ENCODE peak calls at places on chromosomes 11 and 22, in five cellular contexts. I, U, R, D and F are unnamed samples.

GRCh38 chr11:76691655-76692054 is 21.1 kb upstream of the LRRC32 start:
- DNase-seq in I (no peak), U (no peak), R (no peak), D (no peak), F (no peak)

GRCh38 chr11:46106530-46107407 is 14.5 kb downstream of the PHF21A start:
- DNase-seq in I (peak; percentile 44), U (no peak), R (no peak), D (no peak), F (no peak)

GRCh38 chr11:119103793-119104192 is 2.1 kb upstream of the DPAGT1 start:
- DNase-seq in I (no peak), U (no peak), R (no peak), D (no peak), F (no peak)

GRCh38 chr11:47881145-47881544 is 33.0 kb upstream of the NUP160 start:
- DNase-seq in I (no peak), U (no peak), R (peak; percentile 48), D (no peak), F (no peak)

GRCh38 chr11:119800619-119801018 is 71.6 kb upstream of the NECTIN1 start:
- DNase-seq in I (no peak), U (no peak), R (no peak), D (no peak), F (peak; percentile 3)

GRCh38 chr22:20869234-20869633 is 10.4 kb downstream of the SNAP29 start:
- DNase-seq in I (no peak), U (no peak), R (no peak), D (no peak), F (no peak)

GRCh38 chr11:122723106-122723505 is 67.6 kb downstream of the UBASH3B start:
- DNase-seq in I (no peak), U (no peak), R (no peak), D (no peak), F (no peak)

GRCh38 chr11:126886085-126886484 is 114.5 kb downstream of the KIRREL3 start:
- DNase-seq in I (no peak), U (no peak), R (no peak), D (no peak), F (no peak)

GRCh38 chr11:48002565-48002964 is 22.2 kb downstream of the PTPRJ start:
- DNase-seq in I (no peak), U (no peak), R (no peak), D (no peak), F (no peak)

GRCh38 chr11:11078344-11078743 is 220.5 kb upstream of the ZBED5 start:
- DNase-seq in I (peak; percentile 43), U (no peak), R (no peak), D (no peak), F (no peak)

GRCh38 chr11:112050721-112051120 is 23.1 kb downstream of the PIH1D2 start:
- DNase-seq in I (no peak), U (no peak), R (no peak), D (no peak), F (no peak)

GRCh38 chr22:30705710-30706651 is 11.3 kb downstream of the OSBP2 start:
- DNase-seq in I (peak; percentile 94), U (no peak), R (no peak), D (peak; percentile 87), F (no peak)

GRCh38 chr11:27705873-27706820 is 5.9 kb upstream of the BDNF start:
- DNase-seq in I (peak; percentile 56), U (no peak), R (no peak), D (peak; percentile 76), F (no peak)

GRCh38 chr22:31192513-31192912 is 19.6 kb upstream of the LIMK2 start:
- DNase-seq in I (peak; percentile 58), U (no peak), R (no peak), D (no peak), F (no peak)

GRCh38 chr11:106989056-106989455 is 29.2 kb downstream of the GUCY1A2 start:
- DNase-seq in I (peak; percentile 74), U (no peak), R (no peak), D (no peak), F (no peak)

GRCh38 chr22:26066534-26066933 is 102.7 kb upstream of the SEZ6L start:
- DNase-seq in I (no peak), U (peak; percentile 17), R (no peak), D (peak; percentile 92), F (no peak)

GRCh38 chr22:23232094-23232905 is 52.0 kb downstream of the BCR start:
- DNase-seq in I (no peak), U (no peak), R (peak; percentile 25), D (no peak), F (no peak)

GRCh38 chr11:119828011-119828410 is 99.0 kb upstream of the NECTIN1 start:
- DNase-seq in I (no peak), U (no peak), R (no peak), D (no peak), F (no peak)

GRCh38 chr11:57936050-57936418 is 87.6 kb upstream of the OR9Q1 start:
- DNase-seq in I (no peak), U (no peak), R (no peak), D (no peak), F (no peak)

GRCh38 chr11:111445586-111445985 is 66.5 kb upstream of the POU2AF1 start:
- DNase-seq in I (peak; percentile 39), U (no peak), R (no peak), D (peak; percentile 19), F (no peak)

GRCh38 chr11:6647282-6647679 is 8.3 kb downstream of the DCHS1 start:
- DNase-seq in I (peak; percentile 78), U (peak; percentile 49), R (peak; percentile 79), D (peak; percentile 53), F (peak; percentile 74)

GRCh38 chr11:86089659-86090058 is 20.8 kb upstream of the PICALM start:
- DNase-seq in I (peak; percentile 51), U (no peak), R (no peak), D (no peak), F (no peak)

GRCh38 chr11:97079244-97079643 is 689.4 kb downstream of the JRKL start:
- DNase-seq in I (no peak), U (no peak), R (no peak), D (no peak), F (no peak)

GRCh38 chr22:40728731-40729189 is 49.5 kb downstream of the MCHR1 start:
- DNase-seq in I (no peak), U (peak; percentile 68), R (no peak), D (no peak), F (no peak)

GRCh38 chr11:46977038-46977818 is 40.7 kb downstream of the CSTPP1 start:
- DNase-seq in I (no peak), U (no peak), R (no peak), D (peak; percentile 80), F (no peak)

GRCh38 chr22:40043086-40043485 is 48.3 kb downstream of the FAM83F start:
- DNase-seq in I (peak; percentile 81), U (peak; percentile 7), R (no peak), D (no peak), F (peak; percentile 45)

GRCh38 chr11:15073361-15074205 is at the start of gene CALCB:
- DNase-seq in I (peak; percentile 55), U (peak; percentile 55), R (peak; percentile 46), D (peak; percentile 84), F (no peak)

GRCh38 chr11:93032580-93032979 is 63.1 kb downstream of the MTNR1B start:
- DNase-seq in I (no peak), U (no peak), R (no peak), D (no peak), F (no peak)

GRCh38 chr22:32804036-32804435 is 2.5 kb downstream of the TIMP3 start:
- DNase-seq in I (peak; percentile 90), U (no peak), R (peak; percentile 61), D (no peak), F (peak; percentile 56)

GRCh38 chr11:32433249-32434115 is 1.9 kb downstream of the WT1 start:
- DNase-seq in I (no peak), U (no peak), R (no peak), D (peak; percentile 58), F (no peak)
- H3K4me3 ChIP-seq in I (peak overlapping the region; percentile 55), U (no peak overlapping the region), R (peak overlapping the region; percentile 52), D (no peak overlapping the region), F (peak overlapping the region; percentile 50)

DNA sequence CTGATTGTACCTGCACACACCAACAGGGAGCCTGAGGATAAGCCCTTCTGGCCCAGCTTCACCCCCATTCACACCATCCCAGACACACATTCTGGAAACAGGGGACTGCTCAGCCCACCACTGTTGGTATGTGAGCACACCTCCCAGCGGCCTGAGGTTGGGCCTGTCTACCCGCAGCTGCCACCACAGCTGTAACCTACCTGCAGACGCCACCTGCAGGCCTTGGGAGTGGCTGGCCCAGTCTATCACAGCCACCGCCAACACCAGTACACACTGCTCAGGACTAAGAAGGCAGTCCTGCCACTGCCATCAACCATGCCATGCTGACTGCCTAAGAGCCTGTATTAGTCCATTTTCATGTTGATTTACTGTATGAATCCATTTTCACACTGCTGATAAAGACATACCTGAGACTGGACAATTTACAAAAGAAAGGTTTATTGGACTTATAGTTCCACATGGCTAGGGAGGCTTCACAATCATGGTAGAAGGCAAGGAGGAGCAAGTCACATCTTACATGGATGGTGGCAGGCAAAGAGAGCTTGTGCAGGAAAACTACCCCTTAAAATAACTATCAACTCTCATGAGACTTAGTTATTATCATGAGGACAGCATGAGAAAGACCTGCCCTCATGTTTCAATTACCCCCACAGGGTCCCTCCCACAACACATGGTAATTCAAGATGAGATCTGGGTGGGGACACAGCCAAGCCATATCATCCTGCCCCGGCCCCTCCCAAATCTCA is 30.6 kb downstream of the RSF1 start:
- DNase-seq in I (no peak), U (no peak), R (no peak), D (peak; percentile 69), F (no peak)
- H3K27ac ChIP-seq in I (no peak overlapping the region), U (no peak overlapping the region), R (no peak overlapping the region), D (no peak overlapping the region), F (no peak overlapping the region)

GRCh38 chr11:35943294-35943693 is 568 bp upstream of the LDLRAD3 start:
- DNase-seq in I (no peak), U (no peak), R (no peak), D (no peak), F (no peak)
- H3K4me3 ChIP-seq in I (peak overlapping the region; percentile 87), U (peak overlapping the region; percentile 34), R (peak overlapping the region; percentile 84), D (peak overlapping the region; percentile 83), F (peak overlapping the region; percentile 77)

GRCh38 chr11:116563713-116564050 is 209.1 kb downstream of the BUD13 start:
- DNase-seq in I (no peak), U (no peak), R (no peak), D (no peak), F (no peak)

GRCh38 chr11:116563028-116563712 is 209.6 kb downstream of the BUD13 start:
- DNase-seq in I (peak; percentile 76), U (peak; percentile 76), R (no peak), D (no peak), F (peak; percentile 29)

GRCh38 chr11:116556483-116556882 is 216.3 kb downstream of the BUD13 start:
- DNase-seq in I (no peak), U (no peak), R (no peak), D (no peak), F (no peak)

GRCh38 chr11:116557261-116557660 is 215.5 kb downstream of the BUD13 start:
- DNase-seq in I (peak; percentile 64), U (no peak), R (no peak), D (no peak), F (no peak)

DNA sequence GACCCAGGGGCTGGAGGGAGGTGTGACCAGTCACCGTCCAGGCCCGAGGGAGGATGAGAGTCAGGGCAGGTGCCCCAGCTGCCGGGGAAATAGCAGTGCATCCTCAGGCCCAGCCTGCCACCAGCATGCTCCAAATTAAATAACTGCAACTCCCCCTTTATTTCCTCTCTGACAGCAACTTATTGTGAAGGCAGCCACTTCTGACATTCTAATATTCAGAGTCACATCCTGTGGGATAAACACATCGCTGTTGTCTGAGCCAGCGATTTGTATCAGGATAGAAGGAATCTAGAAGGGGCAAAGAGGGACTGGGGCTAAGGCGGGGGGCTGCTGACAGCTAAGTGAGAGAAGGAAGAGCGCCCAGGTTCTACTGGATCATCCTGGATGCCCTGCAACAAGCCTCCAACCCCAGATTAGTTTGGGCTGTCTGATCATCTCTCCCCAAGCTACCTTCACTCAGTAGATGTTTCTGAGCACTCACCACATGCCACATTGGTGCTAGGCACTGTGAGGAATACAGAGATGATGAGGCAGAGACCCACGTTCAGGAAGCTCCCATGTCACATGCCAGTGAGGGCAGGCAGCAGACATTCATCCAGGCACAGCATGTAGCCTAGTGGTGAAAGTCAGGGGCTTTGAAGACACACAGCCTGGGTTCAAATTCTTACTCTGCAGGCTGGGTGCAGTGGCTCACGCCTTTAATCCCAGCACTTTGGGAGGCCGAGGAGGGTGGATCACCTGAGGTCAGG is 214.1 kb downstream of the BUD13 start:
- DNase-seq in I (peak; percentile 76), U (no peak), R (no peak), D (no peak), F (no peak)
- H3K27ac ChIP-seq in I (no peak overlapping the region), U (no peak overlapping the region), R (no peak overlapping the region), D (no peak overlapping the region), F (no peak overlapping the region)